ENCODE peak calls at places on chromosomes 3 and 15, in four cellular contexts. J, P, Q and B are unnamed samples.

GRCh38 chr15:66932634-66933024 is 132.8 kb upstream of the SMAD3 start:
- DNase-seq in Q (no peak), J (no peak), P (no peak), B (no peak)

GRCh38 chr3:38205472-38205805 is 40.1 kb downstream of the OXSR1 start:
- DNase-seq in Q (peak), P (no peak), J (no peak), B (no peak)

GRCh38 chr3:184459355-184459754 is 79.5 kb downstream of the CHRD start:
- DNase-seq in J (no peak), P (peak), Q (no peak), B (peak)

GRCh38 chr3:152244156-152244888 is 24.4 kb upstream of the MBNL1 start:
- DNase-seq in P (no peak), Q (no peak), J (no peak), B (no peak)

GRCh38 chr3:171781711-171782127 is 28.6 kb downstream of the PLD1 start:
- DNase-seq in P (peak), J (peak), Q (no peak), B (peak)

GRCh38 chr3:123298903-123299302 is 97.2 kb downstream of the SEC22A start:
- DNase-seq in Q (no peak), J (no peak), P (peak), B (no peak)

GRCh38 chr3:114411292-114411691 is 117.5 kb downstream of the TIGIT start:
- DNase-seq in Q (no peak), J (no peak), P (peak), B (peak)

GRCh38 chr3:119637679-119638525 is 22.5 kb downstream of the POPDC2 start:
- DNase-seq in J (no peak), P (peak), Q (peak), B (peak)

GRCh38 chr3:69999191-70000027 is at the start of gene SAMMSON:
- DNase-seq in Q (no peak), J (no peak), P (peak), B (peak)

GRCh38 chr15:45157056-45157455 is 27.3 kb downstream of the DUOX1 start:
- DNase-seq in Q (no peak), J (peak), P (peak), B (peak)

GRCh38 chr3:180693656-180694055 is 14.4 kb upstream of the CCDC39 start:
- DNase-seq in Q (no peak), J (no peak), P (no peak), B (no peak)

GRCh38 chr3:177141471-177141870 is 55.8 kb downstream of the TBL1XR1 start:
- DNase-seq in Q (no peak), J (no peak), P (no peak), B (no peak)

GRCh38 chr3:171890398-171890797 is 47.2 kb downstream of the TMEM212 start:
- DNase-seq in J (no peak), P (no peak), Q (no peak), B (no peak)

GRCh38 chr3:100709840-100710235 is 544 bp downstream of the TFG start:
- DNase-seq in J (no peak), P (peak), Q (peak), B (peak)

GRCh38 chr15:77470227-77470626 is 49.5 kb downstream of the HMG20A start:
- DNase-seq in P (no peak), Q (no peak), J (no peak), B (no peak)

GRCh38 chr3:143217283-143217682 is 97.7 kb downstream of the CHST2 start:
- DNase-seq in Q (no peak), J (no peak), P (no peak), B (no peak)

GRCh38 chr3:136473716-136474326 is 223.7 kb downstream of the PCCB start:
- DNase-seq in J (no peak), Q (no peak), P (no peak), B (peak)

GRCh38 chr3:48273594-48274211 is 32.8 kb downstream of the ZNF589 start:
- DNase-seq in Q (peak), P (peak), J (peak), B (peak)

GRCh38 chr15:89486726-89487050 is 9.7 kb downstream of the RHCG start:
- DNase-seq in Q (peak), P (no peak), J (no peak), B (no peak)

GRCh38 chr3:191366675-191367074 is 36.3 kb upstream of the UTS2B start:
- DNase-seq in Q (no peak), P (no peak), J (no peak), B (peak)

GRCh38 chr15:76057332-76058000 is 2.3 kb upstream of the TMEM266 start:
- DNase-seq in J (no peak), Q (peak), P (peak), B (peak)

GRCh38 chr3:182713743-182714517 is 79.4 kb upstream of the ATP11B start:
- DNase-seq in P (peak), J (peak), Q (no peak), B (peak)

GRCh38 chr3:142447308-142447851 is 457 bp downstream of the XRN1 start:
- DNase-seq in P (peak), Q (peak), J (peak), B (peak)